ENCODE peak calls at places on chromosomes 4 and X, in ten cellular contexts. M, U, P, Z, N, O, E, C, Q and Y are unnamed samples.

GRCh38 chr4:6916069-6916586 is 6.5 kb downstream of the TBC1D14 start:
- DNase-seq in M (no peak), U (no peak), P (no peak), Z (no peak), N (no peak), O (no peak), E (no peak), C (no peak), Q (no peak), Y (no peak)

GRCh38 chrX:15474058-15474457 is 19.1 kb downstream of the PIR start:
- DNase-seq in M (no peak), U (no peak), P (no peak), Z (no peak), N (peak), O (no peak), E (no peak), C (no peak), Q (no peak), Y (no peak)

GRCh38 chrX:70755850-70756249 is 152.7 kb downstream of the TEX11 start:
- DNase-seq in M (no peak), U (no peak), P (no peak), Z (no peak), N (no peak), O (no peak), E (no peak), C (no peak), Q (no peak), Y (no peak)

GRCh38 chrX:108199691-108200090 is 108.1 kb downstream of the ATG4A start:
- DNase-seq in M (peak), U (no peak), P (no peak), Z (peak), N (peak), O (peak), E (no peak), C (no peak), Q (peak), Y (peak)

GRCh38 chrX:110734894-110735541 is 60.6 kb downstream of the CHRDL1 start:
- DNase-seq in M (no peak), U (no peak), P (no peak), Z (peak), N (peak), O (no peak), E (no peak), C (no peak), Q (no peak), Y (no peak)

GRCh38 chr4:110484767-110485166 is 8.8 kb downstream of the ENPEP start:
- DNase-seq in M (no peak), U (no peak), P (no peak), Z (peak), N (peak), O (no peak), E (no peak), C (no peak), Q (no peak), Y (no peak)

GRCh38 chrX:51496501-51497291 is at the start of gene NUDT11:
- DNase-seq in M (peak), U (peak), P (peak), Z (peak), N (peak), O (peak), E (peak), C (peak), Q (peak), Y (peak)

GRCh38 chr4:123976285-123976684 is 579.7 kb downstream of the SPRY1 start:
- DNase-seq in M (no peak), U (no peak), P (no peak), Z (peak), N (no peak), O (no peak), E (no peak), C (no peak), Q (no peak), Y (no peak)

GRCh38 chr4:107183155-107183774 is 147.2 kb upstream of the DKK2 start:
- DNase-seq in M (peak), U (no peak), P (no peak), Z (peak), N (peak), O (no peak), E (peak), C (no peak), Q (peak), Y (peak)

GRCh38 chr4:76067652-76068286 is 6.7 kb upstream of the ART3 start:
- DNase-seq in M (peak), U (peak), P (peak), Z (peak), N (peak), O (peak), E (no peak), C (peak), Q (peak), Y (peak)

GRCh38 chrX:11949291-11949690 is 189.0 kb upstream of the FRMPD4 start:
- DNase-seq in M (no peak), U (no peak), P (no peak), Z (peak), N (no peak), O (no peak), E (no peak), C (no peak), Q (no peak), Y (no peak)

GRCh38 chrX:11944486-11944885 is 186.4 kb downstream of the MSL3 start:
- DNase-seq in M (peak), U (no peak), P (no peak), Z (peak), N (peak), O (no peak), E (no peak), C (peak), Q (no peak), Y (peak)
- TF ChIP-seq CTCF in M (peak), U (peak), P (peak), Z (peak), N (peak), O (no peak), E (peak), C (peak), Q (no peak), Y (peak)

GRCh38 chrX:19640063-19640462 is 124.8 kb upstream of the MAP3K15 start:
- DNase-seq in M (no peak), U (no peak), P (no peak), Z (no peak), N (no peak), O (no peak), E (no peak), C (no peak), Q (no peak), Y (no peak)

GRCh38 chrX:19642517-19643109 is 127.3 kb upstream of the MAP3K15 start:
- DNase-seq in M (no peak), U (no peak), P (no peak), Z (no peak), N (no peak), O (no peak), E (peak), C (no peak), Q (no peak), Y (no peak)

GRCh38 chrX:19643203-19643602 is 127.9 kb upstream of the MAP3K15 start:
- DNase-seq in M (no peak), U (no peak), P (no peak), Z (no peak), N (no peak), O (no peak), E (no peak), C (no peak), Q (no peak), Y (no peak)

GRCh38 chrX:19638968-19639539 is 123.7 kb upstream of the MAP3K15 start:
- DNase-seq in M (no peak), U (no peak), P (no peak), Z (no peak), N (no peak), O (no peak), E (no peak), C (no peak), Q (no peak), Y (no peak)

GRCh38 chrX:19640693-19641374 is 125.5 kb upstream of the MAP3K15 start:
- DNase-seq in M (no peak), U (no peak), P (no peak), Z (peak), N (no peak), O (peak), E (no peak), C (no peak), Q (no peak), Y (no peak)
- TF ChIP-seq CTCF in M (no peak), U (no peak), P (no peak), Z (no peak), N (no peak), O (no peak), E (no peak), C (no peak), Q (no peak), Y (no peak)

GRCh38 chrX:129678176-129678880 is 23.6 kb upstream of the APLN start:
- DNase-seq in M (peak), U (no peak), P (peak), Z (no peak), N (no peak), O (peak), E (peak), C (no peak), Q (peak), Y (no peak)
- TF ChIP-seq CTCF in M (peak), U (no peak), P (peak), Z (no peak), N (peak), O (peak), E (peak), C (peak), Q (no peak), Y (peak)

GRCh38 chr4:2714918-2715317 is 41.2 kb downstream of the TNIP2 start:
- DNase-seq in M (no peak), U (no peak), P (no peak), Z (peak), N (no peak), O (no peak), E (no peak), C (no peak), Q (no peak), Y (no peak)

GRCh38 chr4:2715426-2715825 is 40.7 kb downstream of the TNIP2 start:
- DNase-seq in M (no peak), U (no peak), P (no peak), Z (no peak), N (no peak), O (no peak), E (no peak), C (no peak), Q (no peak), Y (no peak)

GRCh38 chr4:2714071-2714770 is 41.9 kb downstream of the TNIP2 start:
- DNase-seq in M (no peak), U (no peak), P (peak), Z (peak), N (peak), O (no peak), E (no peak), C (no peak), Q (peak), Y (no peak)

GRCh38 chr4:2713337-2713736 is 42.8 kb downstream of the TNIP2 start:
- DNase-seq in M (no peak), U (no peak), P (peak), Z (no peak), N (no peak), O (no peak), E (no peak), C (no peak), Q (no peak), Y (no peak)

GRCh38 chr4:2712261-2712842 is 43.8 kb downstream of the TNIP2 start:
- DNase-seq in M (no peak), U (no peak), P (peak), Z (peak), N (no peak), O (no peak), E (no peak), C (no peak), Q (no peak), Y (no peak)
- TF ChIP-seq CTCF in M (no peak), U (no peak), P (no peak), Z (peak), N (no peak), O (no peak), E (peak), C (no peak), Q (no peak), Y (no peak)

DNA sequence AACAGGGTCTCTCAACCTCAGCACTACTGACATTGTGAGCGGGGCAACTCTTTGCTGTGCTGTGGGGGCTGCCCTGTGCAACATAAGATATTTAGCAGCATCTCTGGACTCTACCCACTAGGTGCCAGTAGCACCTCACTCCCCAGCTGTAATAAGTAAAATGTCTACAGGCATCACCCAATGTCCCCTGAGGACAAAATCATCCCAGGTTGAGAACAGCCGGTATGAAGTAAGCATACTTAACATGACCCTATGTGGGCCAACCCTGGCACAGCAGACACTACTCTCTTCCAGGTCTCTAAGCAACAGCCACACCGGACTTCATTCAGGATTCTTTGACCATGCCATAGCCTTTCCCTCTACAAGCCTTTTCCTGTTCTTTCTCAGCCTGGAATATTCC is 10.5 kb upstream of the MGST2 start:
- DNase-seq in M (no peak), U (no peak), P (no peak), Z (peak), N (peak), O (no peak), E (no peak), C (no peak), Q (peak), Y (no peak)
- TF ChIP-seq CTCF in M (peak), U (no peak), P (peak), Z (peak), N (peak), O (no peak), E (peak), C (peak), Q (no peak), Y (peak)

GRCh38 chrX:131792356-131792749 is 230.7 kb upstream of the STK26 start:
- DNase-seq in M (peak), U (no peak), P (no peak), Z (no peak), N (no peak), O (peak), E (peak), C (peak), Q (no peak), Y (peak)
- TF ChIP-seq CTCF in M (peak), U (no peak), P (no peak), Z (no peak), N (no peak), O (peak), E (peak), C (peak), Q (no peak), Y (no peak)